ENCODE peak calls at places on chromosome 1, in six cellular contexts. B, V, N, U, Y and M are unnamed samples.
A peak's percentile ranks its signal among the peaks of the same experiment; 100 is the strongest.

GRCh38 chr1:159985456-159985855 is 31.4 kb upstream of the SLAMF9 start:
- DNase-seq in B (no peak), V (peak; percentile 35), N (no peak), U (no peak), Y (no peak), M (no peak)

GRCh38 chr1:25673962-25674928 is 57.7 kb downstream of the MAN1C1 start:
- DNase-seq in B (no peak), V (no peak), N (no peak), U (no peak), Y (no peak), M (no peak)

GRCh38 chr1:110350360-110350759 is 11.2 kb downstream of the RBM15 start:
- DNase-seq in B (no peak), V (no peak), N (no peak), U (no peak), Y (no peak), M (no peak)

GRCh38 chr1:27116210-27116609 is 38.7 kb downstream of the SLC9A1 start:
- DNase-seq in B (no peak), V (no peak), N (peak; percentile 25), U (no peak), Y (no peak), M (no peak)

GRCh38 chr1:30461640-30462039 is 261.7 kb downstream of the MATN1 start:
- DNase-seq in B (no peak), V (no peak), N (no peak), U (no peak), Y (no peak), M (no peak)

GRCh38 chr1:36475910-36476604 is 6.7 kb downstream of the CSF3R start:
- DNase-seq in B (no peak), V (no peak), N (no peak), U (no peak), Y (no peak), M (no peak)

GRCh38 chr1:224541901-224542610 is 74.1 kb upstream of the CNIH3 start:
- DNase-seq in B (no peak), V (no peak), N (no peak), U (no peak), Y (no peak), M (no peak)

GRCh38 chr1:154420172-154420571 is 15.0 kb downstream of the IL6R start:
- DNase-seq in B (peak; percentile 91), V (no peak), N (peak; percentile 93), U (no peak), Y (peak; percentile 19), M (no peak)

GRCh38 chr1:24970926-24971530 is 41.0 kb upstream of the RUNX3 start:
- DNase-seq in B (peak; percentile 26), V (no peak), N (no peak), U (no peak), Y (no peak), M (no peak)

GRCh38 chr1:47436979-47437517 is 796 bp upstream of the FOXD2 start:
- DNase-seq in B (peak; percentile 29), V (no peak), N (peak; percentile 22), U (no peak), Y (no peak), M (no peak)

GRCh38 chr1:188670837-188671236 is 1806.8 kb downstream of the BRINP3 start:
- DNase-seq in B (peak; percentile 17), V (no peak), N (peak; percentile 8), U (no peak), Y (no peak), M (no peak)

GRCh38 chr1:30466026-30466425 is 257.4 kb downstream of the MATN1 start:
- DNase-seq in B (no peak), V (no peak), N (no peak), U (no peak), Y (no peak), M (no peak)

GRCh38 chr1:158035014-158035413 is 41.6 kb downstream of the KIRREL1 start:
- DNase-seq in B (no peak), V (no peak), N (no peak), U (no peak), Y (no peak), M (no peak)

GRCh38 chr1:204438628-204439027 is 27.0 kb upstream of the PPP1R15B start:
- DNase-seq in B (peak; percentile 100), V (no peak), N (peak; percentile 96), U (no peak), Y (peak; percentile 53), M (no peak)

GRCh38 chr1:180131510-180131909 is 23.2 kb upstream of the QSOX1 start:
- DNase-seq in B (peak; percentile 98), V (no peak), N (peak; percentile 97), U (no peak), Y (peak; percentile 95), M (no peak)

GRCh38 chr1:159009704-159010361 is at the start of gene IFI16:
- DNase-seq in B (peak; percentile 96), V (no peak), N (peak; percentile 97), U (no peak), Y (peak; percentile 62), M (no peak)

GRCh38 chr1:4797429-4797828 is 143.0 kb downstream of the AJAP1 start:
- DNase-seq in B (no peak), V (no peak), N (no peak), U (no peak), Y (no peak), M (no peak)

GRCh38 chr1:15932612-15933011 is 43.3 kb downstream of the ZBTB17 start:
- DNase-seq in B (no peak), V (no peak), N (no peak), U (no peak), Y (no peak), M (no peak)

GRCh38 chr1:46288485-46289133 is 14.8 kb downstream of the LRRC41 start:
- DNase-seq in B (peak; percentile 77), V (no peak), N (peak; percentile 85), U (no peak), Y (peak; percentile 25), M (no peak)

GRCh38 chr1:223670458-223671159 is 5.1 kb upstream of the CAPN8 start:
- DNase-seq in B (peak; percentile 51), V (peak; percentile 64), N (peak; percentile 9), U (peak; percentile 77), Y (peak; percentile 17), M (peak; percentile 41)

GRCh38 chr1:69871412-69871811 is 303.7 kb downstream of the LRRC7 start:
- DNase-seq in B (no peak), V (no peak), N (no peak), U (no peak), Y (no peak), M (no peak)

GRCh38 chr1:29123871-29124365 is at the start of gene TMEM200B:
- DNase-seq in B (no peak), V (no peak), N (no peak), U (no peak), Y (no peak), M (no peak)

GRCh38 chr1:196423612-196424011 is 184.6 kb downstream of the KCNT2 start:
- DNase-seq in B (peak; percentile 43), V (no peak), N (no peak), U (no peak), Y (no peak), M (no peak)

GRCh38 chr1:160553778-160554177 is 25.5 kb downstream of the CD84 start:
- DNase-seq in B (no peak), V (no peak), N (no peak), U (no peak), Y (no peak), M (no peak)

GRCh38 chr1:179287946-179288345 is 5.7 kb upstream of the SOAT1 start:
- DNase-seq in B (no peak), V (no peak), N (no peak), U (no peak), Y (no peak), M (no peak)

GRCh38 chr1:113191579-113192076 is 118.6 kb downstream of the LRIG2 start:
- DNase-seq in B (no peak), V (no peak), N (no peak), U (no peak), Y (no peak), M (no peak)

GRCh38 chr1:215761446-215761845 is 194.3 kb downstream of the KCTD3 start:
- DNase-seq in B (peak; percentile 69), V (no peak), N (peak; percentile 20), U (no peak), Y (no peak), M (no peak)

GRCh38 chr1:167544447-167544846 is 9.1 kb downstream of the CREG1 start:
- DNase-seq in B (no peak), V (no peak), N (no peak), U (no peak), Y (no peak), M (no peak)

GRCh38 chr1:30305519-30305918 is 417.9 kb downstream of the MATN1 start:
- DNase-seq in B (no peak), V (peak; percentile 11), N (no peak), U (no peak), Y (no peak), M (no peak)

GRCh38 chr1:31182352-31182751 is 57.3 kb downstream of the NKAIN1 start:
- DNase-seq in B (peak; percentile 97), V (peak; percentile 95), N (peak; percentile 97), U (peak; percentile 87), Y (peak; percentile 73), M (peak; percentile 68)

GRCh38 chr1:7784492-7785071 is 491 bp downstream of the PER3 start:
- DNase-seq in B (no peak), V (peak; percentile 50), N (peak; percentile 6), U (peak; percentile 40), Y (no peak), M (no peak)

GRCh38 chr1:6004412-6005123 is 12.3 kb upstream of the NPHP4 start:
- DNase-seq in B (no peak), V (no peak), N (no peak), U (no peak), Y (no peak), M (no peak)
- H3K4me2 ChIP-seq in B (no peak overlapping the region), V (no peak overlapping the region), N (no peak overlapping the region), U (no peak overlapping the region), Y (no peak overlapping the region), M (no peak overlapping the region)

DNA sequence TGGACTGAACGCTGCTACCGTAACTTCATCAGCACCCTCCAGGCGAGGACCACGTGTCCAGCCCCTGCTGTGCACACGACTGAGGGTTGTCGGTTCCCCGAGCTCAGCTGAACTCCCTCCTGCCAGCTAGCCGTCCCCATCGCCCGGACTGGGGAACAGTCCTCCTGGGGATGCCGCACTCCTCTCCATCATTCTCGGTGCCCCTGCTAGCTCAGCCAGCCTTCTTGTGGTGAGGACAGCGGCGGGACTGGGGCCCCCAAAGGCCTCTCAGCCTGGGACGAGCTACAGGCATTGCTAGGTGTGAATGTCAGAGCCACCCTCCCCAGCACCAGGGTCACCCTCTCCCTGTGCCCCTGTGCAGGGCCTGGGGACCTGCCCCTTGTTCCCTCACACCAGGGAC is 8.8 kb upstream of the TTC34 start:
- DNase-seq in B (no peak), V (no peak), N (no peak), U (no peak), Y (no peak), M (no peak)
- H3K9me3 ChIP-seq in B (peaks cover 59% of the 10 kb centered on the region), V (peaks cover 75% of the 10 kb centered on the region), N (no peaks in the 10 kb centered on the region), U (peaks cover 86% of the 10 kb centered on the region), Y (peaks cover 69% of the 10 kb centered on the region), M (peaks cover 3% of the 10 kb centered on the region)

GRCh38 chr1:40556121-40556520 is 24.7 kb downstream of the ZNF684 start:
- DNase-seq in B (no peak), V (no peak), N (no peak), U (no peak), Y (no peak), M (no peak)
- H2BK5ac ChIP-seq in B (no peak overlapping the region), V (no peak overlapping the region), N (no peak overlapping the region), U (no peak overlapping the region), Y (no peak overlapping the region), M (no peak overlapping the region)

DNA sequence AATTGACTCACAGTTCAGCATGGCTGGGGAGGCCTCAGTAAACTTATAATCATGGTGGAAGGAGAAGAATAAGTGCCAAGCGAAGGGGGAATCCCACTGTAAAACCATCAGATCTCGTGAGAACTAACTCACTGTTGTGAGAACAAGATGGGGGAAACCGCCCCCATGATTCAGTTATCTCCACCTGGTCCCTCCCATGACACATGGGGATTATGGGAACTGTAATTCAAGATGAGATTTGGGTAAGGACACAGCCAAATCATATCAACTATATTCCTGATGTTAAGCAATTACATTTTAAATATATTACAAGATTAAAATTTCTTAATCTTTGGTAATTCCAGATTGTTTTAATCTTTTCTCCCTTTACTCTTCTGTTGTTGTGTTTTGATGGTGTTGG is 55.2 kb downstream of the FNBP1L start:
- DNase-seq in B (no peak), V (no peak), N (no peak), U (no peak), Y (no peak), M (no peak)
- H3K4me2 ChIP-seq in B (no peak overlapping the region), V (no peak overlapping the region), N (no peak overlapping the region), U (no peak overlapping the region), Y (no peak overlapping the region), M (no peak overlapping the region)